ENCODE peak calls at places on chromosomes 1 and 21, in nine cellular contexts. One of them, this sample, is unnamed.

GRCh38 chr1:91402023-91402422 is 2.6 kb downstream of the HFM1 start:
- DNase-seq in uterus: no peak
- DNase-seq in iris pigment epithelial cell: peak
- DNase-seq in non-pigmented ciliary epithelial cell: no peak
- DNase-seq in fibroblast of villous mesenchyme: peak
- DNase-seq in OCI-LY7: peak
- DNase-seq in AG04449: no peak
- DNase-seq in hippocampal formation: peak
- DNase-seq in RPMI7951: peak
- DNase-seq in this sample: no peak

GRCh38 chr1:22849770-22850169 is 122.9 kb downstream of the LACTBL1 start:
- DNase-seq in uterus: no peak
- DNase-seq in iris pigment epithelial cell: no peak
- DNase-seq in non-pigmented ciliary epithelial cell: no peak
- DNase-seq in fibroblast of villous mesenchyme: no peak
- DNase-seq in OCI-LY7: no peak
- DNase-seq in AG04449: no peak
- DNase-seq in hippocampal formation: no peak
- DNase-seq in RPMI7951: no peak
- DNase-seq in this sample: no peak

GRCh38 chr1:47424336-47424982 is 8.4 kb downstream of the FOXE3 start:
- DNase-seq in uterus: no peak
- DNase-seq in iris pigment epithelial cell: no peak
- DNase-seq in non-pigmented ciliary epithelial cell: no peak
- DNase-seq in fibroblast of villous mesenchyme: peak
- DNase-seq in OCI-LY7: peak
- DNase-seq in AG04449: no peak
- DNase-seq in hippocampal formation: no peak
- DNase-seq in RPMI7951: peak
- DNase-seq in this sample: peak

GRCh38 chr1:162285149-162285561 is 91.5 kb downstream of the SPATA46 start:
- DNase-seq in uterus: no peak
- DNase-seq in iris pigment epithelial cell: no peak
- DNase-seq in non-pigmented ciliary epithelial cell: no peak
- DNase-seq in fibroblast of villous mesenchyme: no peak
- DNase-seq in OCI-LY7: no peak
- DNase-seq in AG04449: no peak
- DNase-seq in hippocampal formation: no peak
- DNase-seq in RPMI7951: no peak
- DNase-seq in this sample: peak

GRCh38 chr21:35578831-35579470 is 481.4 kb downstream of the SETD4 start:
- DNase-seq in uterus: no peak
- DNase-seq in iris pigment epithelial cell: peak
- DNase-seq in non-pigmented ciliary epithelial cell: no peak
- DNase-seq in fibroblast of villous mesenchyme: no peak
- DNase-seq in OCI-LY7: no peak
- DNase-seq in AG04449: no peak
- DNase-seq in hippocampal formation: no peak
- DNase-seq in RPMI7951: peak
- DNase-seq in this sample: no peak

GRCh38 chr1:100703716-100704115 is 15.8 kb upstream of the VCAM1 start:
- DNase-seq in uterus: no peak
- DNase-seq in iris pigment epithelial cell: no peak
- DNase-seq in non-pigmented ciliary epithelial cell: no peak
- DNase-seq in fibroblast of villous mesenchyme: no peak
- DNase-seq in OCI-LY7: no peak
- DNase-seq in AG04449: no peak
- DNase-seq in hippocampal formation: no peak
- DNase-seq in RPMI7951: no peak
- DNase-seq in this sample: no peak

GRCh38 chr1:52904590-52905375 is 16.8 kb downstream of the ECHDC2 start:
- DNase-seq in uterus: no peak
- DNase-seq in iris pigment epithelial cell: no peak
- DNase-seq in non-pigmented ciliary epithelial cell: no peak
- DNase-seq in fibroblast of villous mesenchyme: peak
- DNase-seq in OCI-LY7: peak
- DNase-seq in AG04449: no peak
- DNase-seq in hippocampal formation: no peak
- DNase-seq in RPMI7951: no peak
- DNase-seq in this sample: no peak

GRCh38 chr21:33650230-33650629 is 7.9 kb downstream of the ITSN1 start:
- DNase-seq in uterus: no peak
- DNase-seq in iris pigment epithelial cell: no peak
- DNase-seq in non-pigmented ciliary epithelial cell: no peak
- DNase-seq in fibroblast of villous mesenchyme: no peak
- DNase-seq in OCI-LY7: no peak
- DNase-seq in AG04449: no peak
- DNase-seq in hippocampal formation: no peak
- DNase-seq in RPMI7951: no peak
- DNase-seq in this sample: no peak

GRCh38 chr1:12012560-12013316 is 6.6 kb upstream of the MIIP start:
- DNase-seq in uterus: no peak
- DNase-seq in iris pigment epithelial cell: no peak
- DNase-seq in non-pigmented ciliary epithelial cell: no peak
- DNase-seq in fibroblast of villous mesenchyme: no peak
- DNase-seq in OCI-LY7: no peak
- DNase-seq in AG04449: no peak
- DNase-seq in hippocampal formation: no peak
- DNase-seq in RPMI7951: no peak
- DNase-seq in this sample: no peak

GRCh38 chr1:165629848-165630628 is 996 bp upstream of the MGST3 start:
- DNase-seq in uterus: no peak
- DNase-seq in iris pigment epithelial cell: no peak
- DNase-seq in non-pigmented ciliary epithelial cell: no peak
- DNase-seq in fibroblast of villous mesenchyme: no peak
- DNase-seq in OCI-LY7: peak
- DNase-seq in AG04449: no peak
- DNase-seq in hippocampal formation: no peak
- DNase-seq in RPMI7951: no peak
- DNase-seq in this sample: no peak

GRCh38 chr1:75614455-75615379 is 3.8 kb upstream of the SLC44A5 start:
- DNase-seq in uterus: no peak
- DNase-seq in iris pigment epithelial cell: peak
- DNase-seq in non-pigmented ciliary epithelial cell: peak
- DNase-seq in fibroblast of villous mesenchyme: no peak
- DNase-seq in OCI-LY7: no peak
- DNase-seq in AG04449: no peak
- DNase-seq in hippocampal formation: peak
- DNase-seq in RPMI7951: peak
- DNase-seq in this sample: peak

GRCh38 chr21:41195311-41195710 is 27.4 kb downstream of the BACE2 start:
- DNase-seq in uterus: no peak
- DNase-seq in iris pigment epithelial cell: no peak
- DNase-seq in non-pigmented ciliary epithelial cell: no peak
- DNase-seq in fibroblast of villous mesenchyme: no peak
- DNase-seq in OCI-LY7: no peak
- DNase-seq in AG04449: no peak
- DNase-seq in hippocampal formation: no peak
- DNase-seq in RPMI7951: no peak
- DNase-seq in this sample: no peak

GRCh38 chr1:121525355-121525754 is 340.6 kb downstream of the SRGAP2C start:
- DNase-seq in uterus: no peak
- DNase-seq in iris pigment epithelial cell: no peak
- DNase-seq in non-pigmented ciliary epithelial cell: no peak
- DNase-seq in fibroblast of villous mesenchyme: no peak
- DNase-seq in OCI-LY7: no peak
- DNase-seq in AG04449: no peak
- DNase-seq in hippocampal formation: no peak
- DNase-seq in RPMI7951: no peak
- DNase-seq in this sample: no peak

GRCh38 chr1:219927956-219928790 is at the start of gene SLC30A10:
- DNase-seq in uterus: no peak
- DNase-seq in iris pigment epithelial cell: peak
- DNase-seq in non-pigmented ciliary epithelial cell: no peak
- DNase-seq in fibroblast of villous mesenchyme: no peak
- DNase-seq in OCI-LY7: no peak
- DNase-seq in AG04449: no peak
- DNase-seq in hippocampal formation: no peak
- DNase-seq in RPMI7951: no peak
- DNase-seq in this sample: peak

GRCh38 chr1:189149547-189150375 is 1327.9 kb downstream of the BRINP3 start:
- DNase-seq in uterus: no peak
- DNase-seq in iris pigment epithelial cell: no peak
- DNase-seq in non-pigmented ciliary epithelial cell: no peak
- DNase-seq in fibroblast of villous mesenchyme: no peak
- DNase-seq in OCI-LY7: no peak
- DNase-seq in AG04449: no peak
- DNase-seq in hippocampal formation: no peak
- DNase-seq in RPMI7951: peak
- DNase-seq in this sample: peak

GRCh38 chr1:28890435-28890834 is 23.9 kb upstream of the EPB41 start:
- DNase-seq in uterus: no peak
- DNase-seq in iris pigment epithelial cell: no peak
- DNase-seq in non-pigmented ciliary epithelial cell: no peak
- DNase-seq in fibroblast of villous mesenchyme: no peak
- DNase-seq in OCI-LY7: no peak
- DNase-seq in AG04449: no peak
- DNase-seq in hippocampal formation: no peak
- DNase-seq in RPMI7951: no peak
- DNase-seq in this sample: no peak

GRCh38 chr1:42784547-42784945 is 245 bp upstream of the TMEM269 start:
- DNase-seq in uterus: no peak
- DNase-seq in iris pigment epithelial cell: no peak
- DNase-seq in non-pigmented ciliary epithelial cell: no peak
- DNase-seq in fibroblast of villous mesenchyme: no peak
- DNase-seq in OCI-LY7: no peak
- DNase-seq in AG04449: no peak
- DNase-seq in hippocampal formation: no peak
- DNase-seq in RPMI7951: no peak
- DNase-seq in this sample: no peak